ENCODE peak calls at places on chromosome 18, in six cellular contexts. T is heart left ventricle, S is breast epithelium, L is A549, B is body of pancreas, C is ovary. V is an unnamed sample.
A peak's percentile ranks its signal among the peaks of the same experiment; 100 is the strongest.

GRCh38 chr18:23872701-23873550 is 141.6 kb upstream of the TTC39C start:
- DNase-seq in T (no peak), S (no peak), L (no peak), B (peak; percentile 40), C (no peak), V (peak; percentile 87)

GRCh38 chr18:58645398-58645797 is 16.5 kb upstream of the ALPK2 start:
- DNase-seq in T (no peak), S (no peak), L (no peak), B (no peak), C (no peak), V (no peak)

GRCh38 chr18:72762505-72763122 is 105.2 kb downstream of the NETO1 start:
- DNase-seq in T (no peak), S (no peak), L (peak; percentile 6), B (no peak), C (no peak), V (peak; percentile 21)

GRCh38 chr18:36378194-36378593 is 80.7 kb downstream of the FHOD3 start:
- DNase-seq in T (no peak), S (no peak), L (no peak), B (no peak), C (no peak), V (no peak)

GRCh38 chr18:41761329-41762028 is 193.6 kb upstream of the PIK3C3 start:
- DNase-seq in T (no peak), S (no peak), L (peak; percentile 8), B (no peak), C (no peak), V (no peak)

GRCh38 chr18:46148810-46149209 is 44.6 kb downstream of the HAUS1 start:
- DNase-seq in T (no peak), S (no peak), L (peak; percentile 31), B (peak; percentile 39), C (no peak), V (peak; percentile 21)

GRCh38 chr18:48990497-48991298 is 39.9 kb upstream of the SMAD7 start:
- DNase-seq in T (no peak), S (no peak), L (peak; percentile 69), B (no peak), C (no peak), V (no peak)

GRCh38 chr18:39909706-39910105 is 2045.3 kb upstream of the PIK3C3 start:
- DNase-seq in T (no peak), S (no peak), L (no peak), B (no peak), C (no peak), V (no peak)

GRCh38 chr18:37684183-37684582 is 118.6 kb upstream of the CELF4 start:
- DNase-seq in T (no peak), S (no peak), L (no peak), B (no peak), C (no peak), V (no peak)

GRCh38 chr18:47260138-47260923 is 8.9 kb upstream of the SKOR2 start:
- DNase-seq in T (peak; percentile 66), S (no peak), L (peak; percentile 28), B (peak; percentile 32), C (no peak), V (peak; percentile 16)

GRCh38 chr18:59383831-59384230 is 24.8 kb upstream of the LMAN1 start:
- DNase-seq in T (no peak), S (no peak), L (no peak), B (no peak), C (no peak), V (no peak)

GRCh38 chr18:54269924-54270844 is 867 bp downstream of the POLI start:
- DNase-seq in T (no peak), S (no peak), L (peak; percentile 30), B (peak; percentile 49), C (no peak), V (peak; percentile 39)

GRCh38 chr18:11004951-11005350 is 144.4 kb downstream of the PIEZO2 start:
- DNase-seq in T (no peak), S (no peak), L (no peak), B (no peak), C (no peak), V (no peak)

GRCh38 chr18:6868033-6868432 is 138.5 kb downstream of the ARHGAP28 start:
- DNase-seq in T (no peak), S (no peak), L (no peak), B (no peak), C (no peak), V (peak; percentile 24)

GRCh38 chr18:13070460-13070859 is 79.3 kb downstream of the CEP192 start:
- DNase-seq in T (no peak), S (no peak), L (no peak), B (no peak), C (no peak), V (no peak)

GRCh38 chr18:25587545-25587944 is 235.6 kb upstream of the ZNF521 start:
- DNase-seq in T (no peak), S (no peak), L (no peak), B (no peak), C (no peak), V (no peak)

GRCh38 chr18:63213331-63213900 is 106.2 kb downstream of the BCL2 start:
- DNase-seq in T (no peak), S (no peak), L (no peak), B (no peak), C (no peak), V (no peak)

GRCh38 chr18:31702449-31702848 is 18.1 kb upstream of the B4GALT6 start:
- DNase-seq in T (no peak), S (no peak), L (no peak), B (no peak), C (no peak), V (no peak)

GRCh38 chr18:31711365-31712035 is 27.1 kb upstream of the B4GALT6 start:
- DNase-seq in T (no peak), S (no peak), L (no peak), B (no peak), C (no peak), V (no peak)

GRCh38 chr18:31707815-31708214 is 23.4 kb upstream of the B4GALT6 start:
- DNase-seq in T (no peak), S (no peak), L (no peak), B (no peak), C (no peak), V (no peak)
- TF ChIP-seq POLR2A in T (no peak), S (no peak), L (no peak), B (no peak), C (no peak), V (no peak)

GRCh38 chr18:76380791-76381405 is 114.1 kb downstream of the ZNF516 start:
- DNase-seq in T (no peak), S (peak; percentile 43), L (peak; percentile 54), B (no peak), C (peak; percentile 71), V (no peak)
- H3K9me3 ChIP-seq in T (no peaks in the 10 kb centered on the region), S (no peaks in the 10 kb centered on the region), L (no peaks in the 10 kb centered on the region), B (no peaks in the 10 kb centered on the region), C (no peaks in the 10 kb centered on the region), V (no peaks in the 10 kb centered on the region)

GRCh38 chr18:74239567-74239966 is 52.2 kb downstream of the CYB5A start:
- DNase-seq in T (no peak), S (no peak), L (no peak), B (no peak), C (no peak), V (no peak)

GRCh38 chr18:74229891-74230290 is 61.9 kb downstream of the CYB5A start:
- DNase-seq in T (no peak), S (no peak), L (no peak), B (peak; percentile 41), C (no peak), V (no peak)

GRCh38 chr18:74230922-74231714 is 60.6 kb downstream of the CYB5A start:
- DNase-seq in T (no peak), S (no peak), L (no peak), B (peak; percentile 84), C (no peak), V (no peak)

GRCh38 chr18:74233933-74234325 is 57.8 kb downstream of the CYB5A start:
- DNase-seq in T (no peak), S (no peak), L (no peak), B (no peak), C (no peak), V (no peak)

GRCh38 chr18:74234326-74235171 is 57.2 kb downstream of the CYB5A start:
- DNase-seq in T (no peak), S (no peak), L (peak; percentile 32), B (peak; percentile 84), C (no peak), V (no peak)
- TF ChIP-seq POLR2A in T (no peak), S (no peak), L (no peak), B (no peak), C (no peak), V (no peak)

GRCh38 chr18:55647331-55647730 is 59.3 kb upstream of the TCF4 start:
- DNase-seq in T (no peak), S (no peak), L (no peak), B (no peak), C (no peak), V (no peak)

GRCh38 chr18:55650363-55650870 is 62.4 kb upstream of the TCF4 start:
- DNase-seq in T (no peak), S (no peak), L (no peak), B (no peak), C (no peak), V (no peak)

DNA sequence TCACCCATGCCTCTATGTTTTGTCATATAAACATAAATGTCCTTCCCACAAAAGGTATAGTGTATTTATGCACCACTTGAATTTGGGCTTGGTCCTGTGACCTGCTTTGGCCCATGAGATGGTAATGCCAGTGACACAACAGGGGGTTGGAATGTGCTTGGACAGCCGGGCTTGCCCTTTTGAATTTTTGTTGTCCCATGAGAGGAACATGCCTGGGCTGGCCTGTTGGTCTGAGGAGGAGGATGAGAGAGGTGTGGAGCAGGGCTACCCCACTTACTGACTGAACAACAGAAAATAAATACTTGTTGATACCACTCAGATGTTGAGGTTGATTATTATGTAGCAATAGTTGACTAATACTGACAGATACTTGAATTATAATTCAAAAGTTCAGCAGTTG is 63.2 kb upstream of the TCF4 start:
- DNase-seq in T (no peak), S (no peak), L (no peak), B (no peak), C (no peak), V (no peak)
- H3K9me3 ChIP-seq in T (no peaks in the 10 kb centered on the region), S (no peaks in the 10 kb centered on the region), L (no peaks in the 10 kb centered on the region), B (no peaks in the 10 kb centered on the region), C (no peaks in the 10 kb centered on the region), V (no peaks in the 10 kb centered on the region)

DNA sequence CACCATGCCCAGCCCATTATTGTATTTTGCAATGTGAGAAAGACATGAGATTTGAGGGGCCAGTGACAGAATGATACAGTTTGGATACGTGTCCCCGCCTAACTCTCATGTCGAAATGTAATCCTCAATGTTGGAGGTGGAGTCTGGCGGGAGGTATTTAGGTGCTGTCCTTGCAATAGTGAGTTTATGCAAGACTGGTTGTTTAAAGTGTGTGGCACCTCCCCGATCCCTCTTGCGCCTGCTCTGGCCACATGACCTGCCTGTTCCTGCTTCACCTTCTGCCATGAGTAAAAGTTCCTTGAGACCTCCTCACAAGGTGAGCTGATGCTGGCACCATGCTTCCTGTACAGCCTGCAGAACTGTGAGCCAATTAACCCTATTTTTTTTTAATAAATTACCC is 16.6 kb downstream of the CNDP1 start:
- DNase-seq in T (no peak), S (no peak), L (no peak), B (no peak), C (no peak), V (no peak)
- TF ChIP-seq POLR2A in T (no peak), S (no peak), L (no peak), B (no peak), C (no peak), V (no peak)

GRCh38 chr18:21096760-21097159 is 14.9 kb downstream of the ROCK1 start:
- DNase-seq in T (no peak), S (no peak), L (no peak), B (no peak), C (no peak), V (no peak)
- H3K9me3 ChIP-seq in T (no peaks in the 10 kb centered on the region), S (no peaks in the 10 kb centered on the region), L (no peaks in the 10 kb centered on the region), B (no peaks in the 10 kb centered on the region), C (no peaks in the 10 kb centered on the region), V (no peaks in the 10 kb centered on the region)